ENCODE peak calls at places on chromosomes 2 and 18, in five cellular contexts. Y, S, M, U and E are unnamed samples.

GRCh38 chr2:20065885-20066602 is 14.6 kb upstream of the LAPTM4A start:
- DNase-seq in S (no peak), U (no peak), Y (peak), M (no peak), E (peak)

GRCh38 chr2:45860136-45861106 is 208.9 kb downstream of the PRKCE start:
- DNase-seq in Y (no peak), S (no peak), M (no peak), U (no peak), E (peak)

GRCh38 chr2:102735431-102736130 is 26.2 kb upstream of the TMEM182 start:
- DNase-seq in M (no peak), U (no peak), S (no peak), Y (no peak), E (peak)

GRCh38 chr2:138474093-138474834 is 27.3 kb upstream of the SPOPL start:
- DNase-seq in U (no peak), M (no peak), S (no peak), Y (no peak), E (no peak)

GRCh38 chr2:180728928-180729559 is 251.4 kb upstream of the UBE2E3 start:
- DNase-seq in Y (peak), U (no peak), M (peak), S (no peak), E (no peak)

GRCh38 chr18:47113796-47114540 is 36.3 kb downstream of the HDHD2 start:
- DNase-seq in Y (no peak), U (no peak), M (no peak), S (no peak), E (no peak)

GRCh38 chr2:72124391-72124790 is 23.3 kb downstream of the CYP26B1 start:
- DNase-seq in S (no peak), Y (no peak), U (no peak), M (no peak), E (no peak)

GRCh38 chr2:138536302-138536701 is 34.7 kb downstream of the SPOPL start:
- DNase-seq in U (no peak), S (no peak), M (no peak), Y (no peak), E (no peak)

GRCh38 chr2:20562540-20563225 is 88.2 kb downstream of the HS1BP3 start:
- DNase-seq in M (no peak), Y (no peak), U (no peak), S (no peak), E (no peak)

GRCh38 chr2:64263315-64263714 is 119.1 kb upstream of the PELI1 start:
- DNase-seq in M (peak), Y (no peak), S (no peak), U (no peak), E (no peak)

GRCh38 chr2:48183991-48184390 is 277.7 kb upstream of the FBXO11 start:
- DNase-seq in S (no peak), U (no peak), M (no peak), Y (no peak), E (no peak)

GRCh38 chr2:176421291-176422050 is 152.2 kb downstream of the MTX2 start:
- DNase-seq in M (no peak), S (no peak), U (no peak), Y (peak), E (no peak)

GRCh38 chr2:212032536-212033219 is 505.9 kb downstream of the ERBB4 start:
- DNase-seq in S (no peak), Y (no peak), U (no peak), M (no peak), E (no peak)

GRCh38 chr2:176545627-176546026 is 276.4 kb downstream of the MTX2 start:
- DNase-seq in Y (no peak), S (no peak), M (no peak), U (no peak), E (peak)

GRCh38 chr2:240392948-240393830 is 42.3 kb upstream of the GPC1 start:
- DNase-seq in M (no peak), Y (no peak), U (no peak), S (no peak), E (no peak)

GRCh38 chr18:66548747-66549146 is 55.1 kb downstream of the CDH19 start:
- DNase-seq in U (no peak), M (no peak), Y (no peak), S (no peak), E (no peak)

GRCh38 chr18:73715228-73715670 is 432.4 kb downstream of the FBXO15 start:
- DNase-seq in M (no peak), U (no peak), S (no peak), Y (no peak), E (no peak)

GRCh38 chr18:39806519-39806918 is 2148.5 kb upstream of the PIK3C3 start:
- DNase-seq in S (no peak), Y (no peak), U (no peak), M (no peak), E (no peak)

GRCh38 chr2:46842876-46843275 is 72.7 kb downstream of the MCFD2 start:
- DNase-seq in S (no peak), U (no peak), Y (no peak), M (no peak), E (no peak)

GRCh38 chr2:165074323-165074722 is 119.0 kb upstream of the SLC38A11 start:
- DNase-seq in Y (no peak), U (no peak), S (no peak), M (no peak), E (no peak)